ENCODE peak calls at places on chromosomes 6 and 20, in ten cellular contexts. G, P, R, A, W, N, L, U, S and K are unnamed samples.

GRCh38 chr6:13364842-13365241 is 36.5 kb upstream of the TBC1D7 start:
- DNase-seq in G (no peak), P (no peak), R (no peak), A (no peak), W (no peak), N (no peak), L (no peak), U (no peak), S (no peak), K (no peak)

GRCh38 chr6:154874684-154875594 is 120.2 kb upstream of the TIAM2 start:
- DNase-seq in G (no peak), P (no peak), R (no peak), A (no peak), W (no peak), N (no peak), L (peak; percentile 39), U (peak; percentile 62), S (no peak), K (no peak)

GRCh38 chr6:168574075-168574698 is 133.2 kb downstream of the SMOC2 start:
- DNase-seq in G (no peak), P (no peak), R (no peak), A (peak; percentile 25), W (no peak), N (no peak), L (no peak), U (no peak), S (no peak), K (no peak)

GRCh38 chr20:3995067-3995748 is 20.1 kb downstream of the RNF24 start:
- DNase-seq in G (no peak), P (no peak), R (no peak), A (no peak), W (no peak), N (no peak), L (peak; percentile 45), U (peak; percentile 49), S (peak; percentile 40), K (no peak)

GRCh38 chr20:62543470-62544302 is 67.9 kb upstream of the GATA5 start:
- DNase-seq in G (no peak), P (no peak), R (no peak), A (no peak), W (no peak), N (no peak), L (no peak), U (no peak), S (no peak), K (no peak)

GRCh38 chr20:38806855-38807655 is 1.6 kb downstream of the PPP1R16B start:
- DNase-seq in G (peak; percentile 33), P (no peak), R (peak; percentile 46), A (no peak), W (peak; percentile 72), N (no peak), L (peak; percentile 22), U (peak; percentile 67), S (no peak), K (no peak)

GRCh38 chr6:146813554-146813953 is 214.8 kb downstream of the ADGB start:
- DNase-seq in G (no peak), P (no peak), R (no peak), A (no peak), W (no peak), N (no peak), L (no peak), U (no peak), S (peak; percentile 73), K (no peak)

GRCh38 chr20:52590100-52590499 is 382.1 kb upstream of the TSHZ2 start:
- DNase-seq in G (no peak), P (no peak), R (no peak), A (no peak), W (no peak), N (no peak), L (no peak), U (no peak), S (no peak), K (no peak)

GRCh38 chr6:130575557-130575956 is 209.7 kb downstream of the TMEM200A start:
- DNase-seq in G (no peak), P (no peak), R (no peak), A (no peak), W (no peak), N (no peak), L (no peak), U (no peak), S (no peak), K (no peak)

GRCh38 chr6:100379386-100379785 is 85.3 kb downstream of the SIM1 start:
- DNase-seq in G (no peak), P (no peak), R (no peak), A (no peak), W (no peak), N (no peak), L (no peak), U (no peak), S (peak; percentile 18), K (no peak)

GRCh38 chr20:32902456-32903420 is 44.0 kb downstream of the EFCAB8 start:
- DNase-seq in G (peak; percentile 70), P (peak; percentile 53), R (peak; percentile 76), A (peak; percentile 51), W (peak; percentile 97), N (peak; percentile 68), L (peak; percentile 72), U (peak; percentile 81), S (peak; percentile 63), K (peak; percentile 85)

GRCh38 chr6:25457519-25457918 is 178.3 kb downstream of the CARMIL1 start:
- DNase-seq in G (no peak), P (no peak), R (no peak), A (no peak), W (no peak), N (no peak), L (no peak), U (no peak), S (no peak), K (no peak)

GRCh38 chr6:157635388-157636244 is 187.4 kb upstream of the SNX9 start:
- DNase-seq in G (no peak), P (no peak), R (no peak), A (no peak), W (peak; percentile 34), N (no peak), L (peak; percentile 34), U (no peak), S (peak; percentile 47), K (no peak)

GRCh38 chr20:47610247-47610944 is 108.7 kb downstream of the NCOA3 start:
- DNase-seq in G (peak; percentile 77), P (peak; percentile 35), R (no peak), A (no peak), W (peak; percentile 86), N (no peak), L (no peak), U (no peak), S (peak; percentile 85), K (no peak)

GRCh38 chr20:17536944-17537444 is 5.8 kb upstream of the BFSP1 start:
- DNase-seq in G (peak; percentile 67), P (peak; percentile 74), R (peak; percentile 70), A (peak; percentile 78), W (peak; percentile 93), N (peak; percentile 57), L (peak; percentile 94), U (peak; percentile 94), S (peak; percentile 86), K (no peak)

GRCh38 chr20:50652702-50653294 is 38.5 kb downstream of the RIPOR3 start:
- DNase-seq in G (no peak), P (no peak), R (no peak), A (no peak), W (no peak), N (no peak), L (no peak), U (no peak), S (peak; percentile 54), K (no peak)

GRCh38 chr20:50655325-50655880 is 35.9 kb downstream of the RIPOR3 start:
- DNase-seq in G (no peak), P (no peak), R (no peak), A (no peak), W (no peak), N (no peak), L (no peak), U (no peak), S (peak; percentile 94), K (no peak)

GRCh38 chr20:50651676-50652075 is 39.7 kb downstream of the RIPOR3 start:
- DNase-seq in G (no peak), P (no peak), R (no peak), A (no peak), W (no peak), N (no peak), L (no peak), U (no peak), S (no peak), K (no peak)

GRCh38 chr20:50658804-50659380 is 32.5 kb downstream of the RIPOR3 start:
- DNase-seq in G (no peak), P (peak; percentile 65), R (no peak), A (no peak), W (no peak), N (no peak), L (no peak), U (no peak), S (peak; percentile 42), K (no peak)

GRCh38 chr20:50654899-50655298 is 36.4 kb downstream of the RIPOR3 start:
- DNase-seq in G (no peak), P (no peak), R (no peak), A (no peak), W (no peak), N (no peak), L (no peak), U (no peak), S (peak; percentile 76), K (no peak)
- H3K27ac ChIP-seq in G (no peak overlapping the region), P (no peak overlapping the region), R (no peak overlapping the region), A (peak overlapping the region; percentile 24), W (peak overlapping the region; percentile 67), N (peak overlapping the region; percentile 58), L (no peak overlapping the region), U (peak overlapping the region; percentile 14), S (no peak overlapping the region), K (no peak overlapping the region)

GRCh38 chr20:57802877-57803717 is 93.3 kb upstream of the PMEPA1 start:
- DNase-seq in G (no peak), P (no peak), R (no peak), A (no peak), W (peak; percentile 83), N (no peak), L (no peak), U (peak; percentile 53), S (no peak), K (peak; percentile 75)
- H3K27me3 ChIP-seq in G (no peaks in the 10 kb centered on the region), P (no peaks in the 10 kb centered on the region), R (no peaks in the 10 kb centered on the region), A (no peaks in the 10 kb centered on the region), W (peaks cover 12% of the 10 kb centered on the region), N (no peaks in the 10 kb centered on the region), L (no peaks in the 10 kb centered on the region), U (no peaks in the 10 kb centered on the region), S (no peaks in the 10 kb centered on the region), K (no peaks in the 10 kb centered on the region)

GRCh38 chr20:11159728-11160127 is 485.9 kb upstream of the JAG1 start:
- DNase-seq in G (no peak), P (no peak), R (peak; percentile 35), A (no peak), W (peak; percentile 26), N (peak; percentile 46), L (no peak), U (no peak), S (peak; percentile 31), K (no peak)
- TF ChIP-seq CTCF in G (no peak), P (no peak), R (no peak), A (no peak), W (no peak), N (no peak), L (no peak), U (no peak), S (no peak), K (no peak)

DNA sequence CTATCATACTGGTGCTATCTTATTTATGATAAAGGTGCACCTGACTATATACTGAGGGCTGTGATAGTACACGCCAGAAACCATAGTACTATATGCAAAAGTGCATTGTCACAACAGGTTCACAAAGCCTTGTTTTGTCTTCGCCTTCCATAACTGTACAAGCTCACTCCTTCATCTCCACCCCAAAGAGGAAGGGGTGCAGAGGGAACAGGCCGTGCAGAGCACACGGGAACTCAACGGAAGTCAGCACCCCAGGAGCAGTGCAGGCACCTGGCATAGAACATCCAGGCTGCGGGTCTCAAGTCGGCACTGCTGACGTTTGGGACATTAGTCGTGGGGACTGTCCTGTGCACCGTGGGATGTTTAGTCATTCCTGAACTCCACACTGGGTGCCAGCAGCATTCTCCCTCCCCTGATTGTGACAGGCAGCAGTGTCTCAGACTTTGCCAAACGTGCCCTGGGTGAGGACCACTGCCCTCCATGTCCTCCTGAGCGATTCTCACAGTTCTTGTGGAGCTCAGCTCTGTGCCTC is 99.7 kb downstream of the PXDC1 start:
- DNase-seq in G (no peak), P (no peak), R (no peak), A (no peak), W (no peak), N (no peak), L (no peak), U (no peak), S (no peak), K (no peak)
- H3K27ac ChIP-seq in G (no peak overlapping the region), P (no peak overlapping the region), R (no peak overlapping the region), A (no peak overlapping the region), W (no peak overlapping the region), N (no peak overlapping the region), L (no peak overlapping the region), U (no peak overlapping the region), S (no peak overlapping the region), K (no peak overlapping the region)